ENCODE peak calls at places on chromosomes 5 and 9, in four cellular contexts. One of them, this sample, is unnamed.

GRCh38 chr9:69535911-69536310 is 136.3 kb downstream of the APBA1 start:
- DNase-seq in suprapubic skin: no peak
- DNase-seq in K562: no peak
- DNase-seq in A549: no peak
- DNase-seq in this sample: no peak

GRCh38 chr9:114078781-114079156 is 669 bp upstream of the AMBP start:
- DNase-seq in suprapubic skin: no peak
- DNase-seq in K562: no peak
- DNase-seq in A549: no peak
- DNase-seq in this sample: no peak

GRCh38 chr5:111996574-111996973 is 239.6 kb upstream of the NREP start:
- DNase-seq in suprapubic skin: no peak
- DNase-seq in K562: no peak
- DNase-seq in A549: no peak
- DNase-seq in this sample: no peak

GRCh38 chr9:137273616-137274320 is 3.8 kb upstream of the TOR4A start:
- DNase-seq in suprapubic skin: peak
- DNase-seq in K562: no peak
- DNase-seq in A549: no peak
- DNase-seq in this sample: no peak

GRCh38 chr5:410911-411517 is 32.0 kb upstream of the EXOC3 start:
- DNase-seq in suprapubic skin: no peak
- DNase-seq in K562: no peak
- DNase-seq in A549: no peak
- DNase-seq in this sample: no peak

GRCh38 chr5:122063836-122064235 is 14.2 kb downstream of the LOX start:
- DNase-seq in suprapubic skin: no peak
- DNase-seq in K562: no peak
- DNase-seq in A549: no peak
- DNase-seq in this sample: no peak

GRCh38 chr5:172441262-172441751 is 13.0 kb downstream of the SH3PXD2B start:
- DNase-seq in suprapubic skin: peak
- DNase-seq in K562: peak
- DNase-seq in A549: no peak
- DNase-seq in this sample: peak

GRCh38 chr5:56818409-56819026 is 3.2 kb downstream of the MAP3K1 start:
- DNase-seq in suprapubic skin: no peak
- DNase-seq in K562: peak
- DNase-seq in A549: no peak
- DNase-seq in this sample: no peak

GRCh38 chr9:3879315-3879714 is 353.5 kb upstream of the RFX3 start:
- DNase-seq in suprapubic skin: no peak
- DNase-seq in K562: no peak
- DNase-seq in A549: no peak
- DNase-seq in this sample: no peak

GRCh38 chr5:139104577-139105271 is 93.4 kb downstream of the SIL1 start:
- DNase-seq in suprapubic skin: peak
- DNase-seq in K562: no peak
- DNase-seq in A549: no peak
- DNase-seq in this sample: peak

GRCh38 chr5:173515526-173515925 is 100.9 kb downstream of the BOD1 start:
- DNase-seq in suprapubic skin: no peak
- DNase-seq in K562: no peak
- DNase-seq in A549: peak
- DNase-seq in this sample: no peak

GRCh38 chr5:156208271-156208670 is 118.7 kb upstream of the SGCD start:
- DNase-seq in suprapubic skin: no peak
- DNase-seq in K562: peak
- DNase-seq in A549: no peak
- DNase-seq in this sample: no peak

GRCh38 chr5:60597570-60597969 is 102.4 kb downstream of the DEPDC1B start:
- DNase-seq in suprapubic skin: no peak
- DNase-seq in K562: no peak
- DNase-seq in A549: no peak
- DNase-seq in this sample: no peak

GRCh38 chr5:19886123-19886921 is 101.7 kb downstream of the CDH18 start:
- DNase-seq in suprapubic skin: no peak
- DNase-seq in K562: no peak
- DNase-seq in A549: no peak
- DNase-seq in this sample: no peak

GRCh38 chr9:122346478-122347347 is 24.1 kb upstream of the PTGS1 start:
- DNase-seq in suprapubic skin: no peak
- DNase-seq in K562: no peak
- DNase-seq in A549: no peak
- DNase-seq in this sample: peak

GRCh38 chr5:78653969-78654368 is 5.4 kb upstream of the LHFPL2 start:
- DNase-seq in suprapubic skin: no peak
- DNase-seq in K562: no peak
- DNase-seq in A549: no peak
- DNase-seq in this sample: no peak

GRCh38 chr5:181173420-181174342 is 26.3 kb downstream of the OR2V2 start:
- DNase-seq in suprapubic skin: no peak
- DNase-seq in K562: peak
- DNase-seq in A549: peak
- DNase-seq in this sample: no peak

GRCh38 chr5:134148986-134149539 is 27.7 kb downstream of the SKP1 start:
- DNase-seq in suprapubic skin: no peak
- DNase-seq in K562: no peak
- DNase-seq in A549: no peak
- DNase-seq in this sample: no peak

GRCh38 chr5:37197340-37198050 is 51.7 kb downstream of the CPLANE1 start:
- DNase-seq in suprapubic skin: no peak
- DNase-seq in K562: no peak
- DNase-seq in A549: no peak
- DNase-seq in this sample: no peak

DNA sequence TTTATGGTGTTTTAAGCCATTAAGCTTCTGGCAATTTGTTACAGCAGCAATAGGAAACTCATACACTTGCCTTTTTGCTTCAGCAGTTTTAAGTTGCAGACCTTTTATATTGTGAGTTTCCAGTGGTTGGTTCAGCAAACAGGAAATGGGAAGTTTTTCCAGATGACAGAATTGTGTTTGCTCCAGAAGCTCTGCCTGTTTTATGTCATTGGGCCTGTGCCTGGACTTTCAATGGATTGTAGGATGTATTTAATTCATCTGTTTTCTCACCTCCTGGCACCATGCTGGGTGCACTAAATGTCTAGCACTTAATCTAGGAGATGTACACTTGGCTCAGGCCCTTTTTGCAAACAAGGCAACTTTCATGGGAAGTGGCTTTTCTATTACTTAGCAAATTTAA is 100.4 kb upstream of the CLINT1 start:
- DNase-seq in suprapubic skin: no peak
- DNase-seq in K562: no peak
- DNase-seq in A549: no peak
- DNase-seq in this sample: peak
- TF ChIP-seq EP300 in suprapubic skin: no peak
- TF ChIP-seq EP300 in K562: no peak
- TF ChIP-seq EP300 in A549: no peak
- TF ChIP-seq EP300 in this sample: no peak

GRCh38 chr9:126217797-126218196 is 108.8 kb upstream of the MVB12B start:
- DNase-seq in suprapubic skin: no peak
- DNase-seq in K562: no peak
- DNase-seq in A549: no peak
- DNase-seq in this sample: no peak
- TF ChIP-seq CTCF in suprapubic skin: no peak
- TF ChIP-seq CTCF in K562: no peak
- TF ChIP-seq CTCF in A549: no peak
- TF ChIP-seq CTCF in this sample: no peak

DNA sequence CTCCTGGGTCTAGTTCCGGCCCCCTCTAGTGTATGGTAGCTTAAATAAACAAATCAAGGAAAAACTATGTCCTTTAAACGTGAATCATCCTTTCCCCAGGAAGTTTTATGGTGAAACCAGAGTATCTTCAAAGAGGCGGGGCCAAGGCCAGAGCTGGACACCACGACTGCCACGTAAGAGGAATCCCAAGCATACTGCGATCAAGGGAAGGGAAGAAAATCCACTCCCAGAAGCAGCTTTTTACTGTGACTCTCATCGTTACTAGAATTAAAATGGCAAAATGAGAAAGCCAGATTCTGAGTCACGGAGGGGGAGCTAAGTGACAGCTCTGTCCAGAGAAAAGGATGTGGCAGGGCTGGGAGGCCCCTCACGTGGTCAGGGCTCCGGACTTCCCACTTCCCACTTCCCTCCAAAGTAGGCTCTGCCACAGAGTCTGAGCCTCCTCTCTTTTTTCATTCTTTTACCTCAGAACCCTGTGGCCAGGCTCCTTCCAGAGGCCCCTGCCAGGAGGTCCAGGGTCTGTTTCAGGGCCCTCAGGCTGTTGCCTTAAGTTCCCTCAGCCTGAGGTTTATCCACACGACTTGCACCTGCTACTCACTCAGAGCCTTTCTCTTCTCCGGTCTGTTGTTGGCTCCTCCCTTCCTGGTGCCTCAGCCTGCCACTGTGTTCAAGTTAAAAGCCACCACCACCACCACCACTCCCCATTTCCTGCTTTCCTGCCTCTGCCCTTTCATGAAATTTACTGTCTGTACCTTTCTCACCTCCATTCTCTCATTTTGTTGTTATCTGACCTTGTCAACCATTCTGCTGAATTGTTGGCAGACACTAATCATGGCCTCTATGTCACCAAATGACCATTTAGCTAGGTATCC is 1.4 kb upstream of the GLRX start:
- DNase-seq in suprapubic skin: peak
- DNase-seq in K562: peak
- DNase-seq in A549: peak
- DNase-seq in this sample: peak
- H3K27ac ChIP-seq in suprapubic skin: peak
- H3K27ac ChIP-seq in K562: peak
- H3K27ac ChIP-seq in A549: peak
- H3K27ac ChIP-seq in this sample: peak

GRCh38 chr9:84756156-84756555 is 86.6 kb downstream of the NTRK2 start:
- DNase-seq in suprapubic skin: no peak
- DNase-seq in K562: no peak
- DNase-seq in A549: no peak
- DNase-seq in this sample: no peak
- TF ChIP-seq EP300 in suprapubic skin: no peak
- TF ChIP-seq EP300 in K562: no peak
- TF ChIP-seq EP300 in A549: no peak
- TF ChIP-seq EP300 in this sample: no peak